ENCODE peak calls at places on chromosome 10, in four cellular contexts. L is mesenchymal stem cell, V is psoas muscle, Z is endodermal cell. T is an unnamed sample.

GRCh38 chr10:80464557-80465466 is 10.7 kb downstream of the TSPAN14 start:
- DNase-seq in V (peak), L (no peak), Z (peak), T (no peak)

GRCh38 chr10:35216303-35216905 is 89.8 kb downstream of the CREM start:
- DNase-seq in V (peak), L (peak), Z (no peak), T (no peak)

GRCh38 chr10:121596668-121597503 is 1.4 kb downstream of the FGFR2 start:
- DNase-seq in Z (peak), L (peak), V (no peak), T (peak)

GRCh38 chr10:102389894-102390293 is 5.6 kb upstream of the NFKB2 start:
- DNase-seq in Z (no peak), V (no peak), L (no peak), T (no peak)

GRCh38 chr10:59684006-59684405 is 25.6 kb downstream of the SLC16A9 start:
- DNase-seq in L (no peak), V (no peak), Z (no peak), T (no peak)

GRCh38 chr10:49280001-49280408 is 19.0 kb upstream of the C10orf71 start:
- DNase-seq in V (no peak), L (no peak), Z (no peak), T (no peak)

GRCh38 chr10:29946953-29947700 is 112.3 kb downstream of the JCAD start:
- DNase-seq in L (peak), Z (peak), V (peak), T (no peak)

GRCh38 chr10:72567884-72568283 is 58.0 kb downstream of the MICU1 start:
- DNase-seq in Z (no peak), V (no peak), L (no peak), T (peak)

GRCh38 chr10:43077421-43078171 is 727 bp downstream of the RET start:
- DNase-seq in V (no peak), L (no peak), Z (peak), T (no peak)

GRCh38 chr10:118723467-118723866 is 31.3 kb downstream of the CACUL1 start:
- DNase-seq in L (no peak), Z (no peak), V (no peak), T (no peak)

GRCh38 chr10:25304606-25305005 is 129.8 kb downstream of the GPR158 start:
- DNase-seq in L (peak), V (no peak), Z (no peak), T (no peak)

GRCh38 chr10:69434169-69434568 is 17.1 kb upstream of the TSPAN15 start:
- DNase-seq in Z (no peak), V (no peak), L (peak), T (no peak)

GRCh38 chr10:26725837-26726727 is 28.6 kb downstream of the PDSS1 start:
- DNase-seq in V (peak), Z (no peak), L (peak), T (peak)

DNA sequence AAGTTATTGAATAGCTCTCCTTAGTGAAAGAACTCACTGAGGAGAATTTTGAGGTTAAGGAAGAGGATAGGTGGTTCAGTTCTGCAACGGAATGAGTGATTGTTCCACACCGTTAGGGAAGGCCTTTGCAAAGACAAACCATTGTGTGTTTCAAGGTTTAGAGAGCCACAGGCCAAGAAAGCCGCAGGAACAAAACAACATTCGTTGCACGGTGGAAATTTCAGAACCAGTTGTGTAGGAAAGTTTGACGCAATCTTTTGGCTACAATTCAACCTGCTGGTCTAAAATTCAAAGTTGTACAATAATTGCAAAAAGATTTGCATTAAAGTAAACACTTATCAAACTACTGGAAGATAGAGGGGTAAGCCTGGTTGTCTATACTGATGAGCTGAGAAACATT is 91.5 kb downstream of the FAM107B start:
- DNase-seq in Z (no peak), L (no peak), V (no peak), T (no peak)
- H3K27ac ChIP-seq in Z (no peak), L (no peak), V (no peak), T (no peak)

DNA sequence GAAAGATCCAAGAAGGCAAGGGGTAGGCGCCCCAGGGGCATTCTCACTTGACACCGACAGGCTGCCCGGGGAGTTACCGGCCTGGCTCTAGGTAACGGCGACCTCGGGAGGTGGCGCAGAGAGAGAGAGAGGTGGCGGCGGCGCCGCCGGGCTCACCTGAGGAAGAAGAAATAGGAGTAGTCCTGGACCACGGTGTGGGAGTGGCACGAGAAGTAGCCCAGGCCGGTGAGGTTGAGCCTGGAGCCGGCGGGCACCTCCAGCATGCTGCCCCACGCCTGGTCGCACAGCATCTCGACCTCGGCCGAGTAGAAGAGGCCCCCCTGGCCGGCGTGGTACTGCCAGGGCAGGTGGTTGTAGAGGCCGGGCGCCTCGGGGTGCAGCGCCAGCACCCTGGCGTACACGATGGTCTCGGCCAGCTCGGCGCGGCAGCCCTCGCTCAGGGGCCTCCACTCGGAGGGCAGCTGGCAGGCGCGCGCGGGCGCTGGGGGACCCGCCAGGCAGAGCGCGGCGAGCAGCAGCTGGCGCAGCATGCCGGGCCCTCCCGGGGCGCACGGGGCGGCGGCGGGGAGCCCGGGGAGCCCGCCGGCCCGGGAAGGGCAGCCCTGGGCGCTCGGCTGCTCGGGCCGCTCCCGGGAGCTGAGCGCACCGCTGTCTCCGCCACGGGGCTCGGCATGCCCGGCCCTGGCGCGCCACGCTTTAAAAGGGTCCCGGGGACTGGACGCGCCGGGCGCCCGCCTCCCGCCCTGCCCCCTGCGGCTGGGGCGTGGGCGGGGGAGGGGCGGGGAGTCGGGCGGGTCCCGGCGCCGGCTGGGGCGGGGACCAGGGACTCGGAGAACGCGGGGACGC is at the start of gene CCDC3:
- DNase-seq in L (peak), Z (peak), V (peak), T (no peak)
- H3K4me3 ChIP-seq in L (peak), Z (peak), V (peak), T (peak)

GRCh38 chr10:52783726-52784125 is 11.1 kb upstream of the MBL2 start:
- DNase-seq in V (no peak), L (no peak), Z (no peak), T (no peak)
- H3K27ac ChIP-seq in V (no peak), L (no peak), Z (no peak), T (no peak)

GRCh38 chr10:96830511-96831199 is 1.4 kb upstream of the LCOR start:
- DNase-seq in Z (peak), V (peak), L (peak), T (no peak)
- H3K4me3 ChIP-seq in Z (peak), V (peak), L (no peak), T (no peak)

DNA sequence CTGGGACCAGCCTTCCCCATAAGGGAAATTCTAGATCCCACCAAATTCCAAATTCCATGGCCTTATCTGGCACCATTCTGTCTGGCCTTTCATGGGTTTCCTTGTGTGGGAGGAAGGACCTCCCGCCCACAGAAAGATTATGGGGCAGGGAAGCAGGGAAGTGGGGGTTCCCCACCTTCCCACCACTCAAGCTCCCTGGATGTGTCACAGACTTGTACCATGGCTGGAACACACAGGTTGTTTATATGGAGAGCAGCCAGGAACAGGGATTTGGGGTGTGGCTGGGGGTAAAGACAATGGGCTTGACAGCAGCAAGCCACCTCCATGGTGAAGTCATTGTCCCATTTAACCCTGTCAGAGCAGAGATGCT is 18.3 kb downstream of the UNC5B start:
- DNase-seq in V (no peak), Z (no peak), L (no peak), T (no peak)
- H3K27ac ChIP-seq in V (no peak), Z (no peak), L (no peak), T (no peak)